ENCODE peak calls at places on chromosomes 11 and 22, in eight cellular contexts. O is HCT116, Z is endothelial cell of umbilical vein, M is K562, S is H1, N is SK-N-SH, A is GM12878, Q is HepG2. W is an unnamed sample.

GRCh38 chr11:130609121-130610035 is 160.9 kb downstream of the ADAMTS15 start:
- DNase-seq in O (no peak), Z (no peak), M (peak), S (no peak), N (no peak), A (no peak), Q (no peak), W (no peak)

GRCh38 chr11:83272627-83273026 is 13.5 kb downstream of the CCDC90B start:
- DNase-seq in O (no peak), Z (no peak), M (no peak), S (no peak), N (no peak), A (no peak), Q (no peak), W (no peak)

GRCh38 chr11:133118563-133119303 is 413.6 kb downstream of the OPCML start:
- DNase-seq in O (no peak), Z (no peak), M (no peak), S (no peak), N (no peak), A (no peak), Q (no peak), W (no peak)

GRCh38 chr11:65915821-65916251 is 3.0 kb downstream of the C11orf68 start:
- DNase-seq in O (peak), Z (peak), M (peak), S (no peak), N (no peak), A (no peak), Q (peak), W (no peak)

GRCh38 chr22:27913162-27913741 is 5.8 kb downstream of the PITPNB start:
- DNase-seq in O (no peak), Z (peak), M (peak), S (no peak), N (peak), A (no peak), Q (no peak), W (no peak)

GRCh38 chr11:64027619-64028397 is 7.9 kb upstream of the FLRT1 start:
- DNase-seq in O (no peak), Z (no peak), M (no peak), S (no peak), N (no peak), A (no peak), Q (no peak), W (no peak)

GRCh38 chr11:61702701-61703312 is 22.6 kb downstream of the DAGLA start:
- DNase-seq in O (no peak), Z (no peak), M (no peak), S (no peak), N (no peak), A (no peak), Q (no peak), W (no peak)

GRCh38 chr11:126797801-126798200 is 202.8 kb downstream of the KIRREL3 start:
- DNase-seq in O (no peak), Z (no peak), M (no peak), S (no peak), N (no peak), A (no peak), Q (no peak), W (no peak)

GRCh38 chr22:38869663-38870062 is 2.4 kb downstream of the CBX6 start:
- DNase-seq in O (no peak), Z (no peak), M (no peak), S (no peak), N (no peak), A (no peak), Q (no peak), W (no peak)

GRCh38 chr11:60859616-60860250 is 4.0 kb upstream of the PTGDR2 start:
- DNase-seq in O (no peak), Z (no peak), M (no peak), S (no peak), N (no peak), A (no peak), Q (no peak), W (no peak)

GRCh38 chr11:33987975-33988580 is 63.5 kb upstream of the CAPRIN1 start:
- DNase-seq in O (peak), Z (peak), M (peak), S (peak), N (peak), A (no peak), Q (peak), W (peak)

GRCh38 chr11:120009938-120010337 is 128.0 kb downstream of the TRIM29 start:
- DNase-seq in O (no peak), Z (no peak), M (no peak), S (no peak), N (no peak), A (no peak), Q (no peak), W (no peak)

GRCh38 chr22:47802446-47802845 is 1040.0 kb downstream of the TBC1D22A start:
- DNase-seq in O (no peak), Z (no peak), M (no peak), S (no peak), N (no peak), A (no peak), Q (no peak), W (no peak)

GRCh38 chr22:36737776-36738175 is 34.2 kb upstream of the CACNG2 start:
- DNase-seq in O (no peak), Z (no peak), M (no peak), S (no peak), N (no peak), A (no peak), Q (no peak), W (no peak)

GRCh38 chr11:105000167-105000566 is 22.8 kb downstream of the CASP5 start:
- DNase-seq in O (peak), Z (no peak), M (no peak), S (peak), N (no peak), A (no peak), Q (peak), W (no peak)

GRCh38 chr11:57131080-57131790 is 50.5 kb upstream of the LRRC55 start:
- DNase-seq in O (no peak), Z (peak), M (peak), S (peak), N (peak), A (no peak), Q (peak), W (no peak)

GRCh38 chr11:29750392-29750791 is 266.4 kb downstream of the KCNA4 start:
- DNase-seq in O (no peak), Z (no peak), M (no peak), S (no peak), N (no peak), A (no peak), Q (no peak), W (no peak)

GRCh38 chr22:37020192-37020479 is 594 bp downstream of the MPST start:
- DNase-seq in O (peak), Z (peak), M (peak), S (no peak), N (peak), A (no peak), Q (no peak), W (no peak)

GRCh38 chr11:110473666-110474065 is 43.9 kb downstream of the FDX1 start:
- DNase-seq in O (no peak), Z (no peak), M (no peak), S (no peak), N (no peak), A (no peak), Q (peak), W (no peak)

GRCh38 chr22:46373838-46374662 is 38.5 kb downstream of the TRMU start:
- DNase-seq in O (no peak), Z (peak), M (no peak), S (no peak), N (no peak), A (peak), Q (no peak), W (peak)

GRCh38 chr22:45934659-45935341 is 42.2 kb downstream of the WNT7B start:
- DNase-seq in O (peak), Z (no peak), M (no peak), S (no peak), N (peak), A (no peak), Q (peak), W (no peak)

GRCh38 chr22:38614331-38615122 is 41.7 kb downstream of the FAM227A start:
- DNase-seq in O (no peak), Z (no peak), M (no peak), S (no peak), N (no peak), A (no peak), Q (peak), W (no peak)

GRCh38 chr11:121886005-121886739 is 229.8 kb downstream of the BLID start:
- DNase-seq in O (no peak), Z (peak), M (no peak), S (no peak), N (no peak), A (no peak), Q (no peak), W (no peak)

GRCh38 chr11:1598816-1599215 is 722 bp upstream of the KRTAP5-2 start:
- DNase-seq in O (no peak), Z (no peak), M (no peak), S (no peak), N (no peak), A (no peak), Q (no peak), W (no peak)

DNA sequence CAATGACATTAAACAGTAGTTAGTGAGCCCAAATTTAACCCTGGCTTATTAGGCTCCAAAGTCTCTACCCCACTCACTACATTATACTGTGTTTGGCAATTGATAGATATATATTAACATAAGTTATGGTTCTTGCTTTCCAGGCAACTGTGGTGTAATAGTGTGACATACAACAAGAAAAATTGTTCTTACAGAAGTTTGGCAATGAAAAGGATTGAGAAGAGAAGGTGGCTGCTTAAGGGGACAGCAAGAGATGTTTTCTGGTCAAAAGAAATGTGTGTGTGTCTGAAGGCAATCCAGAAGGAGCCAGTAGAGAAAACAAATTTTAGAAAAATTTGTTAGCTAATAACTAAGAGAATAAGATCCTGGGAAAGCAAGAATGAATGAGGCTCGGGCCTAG is 132.4 kb downstream of the SWAP70 start:
- DNase-seq in O (no peak), Z (no peak), M (no peak), S (no peak), N (no peak), A (no peak), Q (no peak), W (no peak)
- H3K9ac ChIP-seq in O (no peak), Z (no peak), M (no peak), S (no peak), N (no peak), A (no peak), Q (no peak), W (no peak)

GRCh38 chr11:92866679-92867282 is 102.7 kb upstream of the MTNR1B start:
- DNase-seq in O (no peak), Z (no peak), M (no peak), S (no peak), N (no peak), A (no peak), Q (no peak), W (no peak)

GRCh38 chr11:92865352-92865751 is 104.1 kb upstream of the MTNR1B start:
- DNase-seq in O (no peak), Z (no peak), M (no peak), S (no peak), N (no peak), A (no peak), Q (no peak), W (no peak)

GRCh38 chr11:92859290-92859689 is 110.2 kb upstream of the MTNR1B start:
- DNase-seq in O (no peak), Z (no peak), M (no peak), S (no peak), N (no peak), A (no peak), Q (no peak), W (no peak)

GRCh38 chr11:92861641-92862040 is 107.8 kb upstream of the MTNR1B start:
- DNase-seq in O (no peak), Z (no peak), M (no peak), S (no peak), N (no peak), A (no peak), Q (no peak), W (no peak)
- TF ChIP-seq POLR2AphosphoS5 in O (no peak), Z (no peak), M (no peak), S (no peak), N (no peak), A (no peak), Q (no peak), W (no peak)

DNA sequence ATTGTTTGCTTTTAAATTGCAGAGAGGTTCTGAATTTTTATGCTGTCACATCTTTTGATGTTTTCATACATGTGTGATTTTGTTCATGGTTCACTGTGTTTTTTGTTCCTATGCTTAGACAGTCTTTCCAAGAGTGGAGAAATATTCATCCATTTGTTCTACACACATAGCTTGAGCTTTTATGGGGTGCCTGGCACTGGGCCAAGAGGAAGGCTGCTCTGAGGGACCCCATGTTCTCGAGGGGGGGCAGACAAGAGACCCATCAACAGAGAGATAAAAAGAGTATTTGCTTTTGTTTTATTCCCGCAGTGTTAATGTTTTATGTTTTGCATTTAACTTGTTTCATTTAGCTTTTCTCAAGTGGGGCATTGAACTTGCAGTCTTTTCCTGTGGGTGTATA is 57.6 kb downstream of the CABIN1 start:
- DNase-seq in O (no peak), Z (peak), M (no peak), S (no peak), N (no peak), A (no peak), Q (no peak), W (no peak)
- H3K9ac ChIP-seq in O (no peak), Z (no peak), M (no peak), S (no peak), N (no peak), A (no peak), Q (no peak), W (no peak)

DNA sequence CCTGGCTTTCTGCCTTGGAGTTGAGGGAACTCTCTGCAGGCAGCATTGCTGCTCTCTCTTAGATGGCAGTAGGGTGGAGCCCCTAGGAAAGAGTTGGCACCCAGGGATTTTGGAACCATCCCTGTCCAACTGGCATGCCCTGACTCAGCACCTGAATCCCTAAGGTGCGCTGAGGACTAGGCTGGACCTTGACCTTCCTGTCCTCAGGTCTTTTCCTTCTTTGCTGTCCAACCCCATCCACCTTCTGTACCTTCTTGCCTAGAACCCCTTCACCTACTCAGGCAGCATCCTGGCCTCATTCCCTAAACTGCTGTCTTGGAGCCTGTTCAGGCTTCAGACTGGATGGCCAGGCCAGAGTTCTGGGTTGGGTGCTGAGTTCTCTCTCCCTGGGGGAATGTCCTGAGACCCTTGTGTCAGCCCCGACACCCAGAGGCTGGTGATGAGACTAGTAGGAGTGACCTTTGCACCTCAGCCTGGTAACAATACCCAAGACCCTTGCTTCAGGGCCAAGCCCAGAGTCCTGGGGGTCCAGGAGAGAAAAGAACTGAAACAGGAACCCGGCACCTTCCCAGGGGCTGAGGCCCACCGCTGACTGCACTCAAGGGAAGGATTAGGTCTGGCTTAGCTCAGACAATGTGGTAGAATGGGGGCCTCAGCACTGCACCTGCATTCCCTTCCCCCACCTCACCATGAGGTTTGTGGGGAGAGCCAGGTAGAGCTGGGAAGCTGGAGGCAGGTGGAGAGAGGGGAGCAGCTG is 2.6 kb upstream of the POLD4 start:
- DNase-seq in O (no peak), Z (no peak), M (peak), S (no peak), N (peak), A (no peak), Q (no peak), W (no peak)
- TF ChIP-seq POLR2AphosphoS5 in O (no peak), Z (no peak), M (no peak), S (no peak), N (no peak), A (no peak), Q (no peak), W (no peak)

GRCh38 chr11:44574620-44575287 is 9.3 kb downstream of the CD82 start:
- DNase-seq in O (no peak), Z (no peak), M (no peak), S (no peak), N (peak), A (peak), Q (no peak), W (peak)

GRCh38 chr11:44572431-44572830 is 7.0 kb downstream of the CD82 start:
- DNase-seq in O (no peak), Z (no peak), M (no peak), S (no peak), N (no peak), A (no peak), Q (no peak), W (no peak)

GRCh38 chr11:44573333-44573732 is 7.9 kb downstream of the CD82 start:
- DNase-seq in O (no peak), Z (no peak), M (no peak), S (no peak), N (no peak), A (no peak), Q (no peak), W (no peak)

GRCh38 chr11:44570411-44571155 is 5.1 kb downstream of the CD82 start:
- DNase-seq in O (no peak), Z (no peak), M (no peak), S (no peak), N (peak), A (no peak), Q (no peak), W (no peak)

DNA sequence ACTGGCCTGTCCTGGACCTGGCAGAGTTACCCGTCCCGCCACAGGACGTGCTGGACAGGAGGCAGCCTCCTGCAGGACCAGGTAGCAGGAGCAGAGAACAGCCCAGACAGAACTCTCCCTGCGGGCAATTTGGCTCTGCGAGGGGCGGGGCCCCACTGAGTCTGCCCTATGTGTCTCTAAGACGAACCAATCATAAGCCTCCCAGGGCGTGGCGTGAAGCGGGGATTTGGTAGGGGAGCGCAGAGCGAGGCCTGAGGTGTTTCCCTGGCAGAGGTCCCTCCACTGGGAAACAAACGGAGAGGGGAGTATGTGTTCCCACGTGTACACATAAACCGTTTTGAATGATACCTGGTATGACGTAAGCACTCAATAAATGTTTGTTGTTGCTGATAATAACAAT is 7.4 kb downstream of the CD82 start:
- DNase-seq in O (no peak), Z (no peak), M (no peak), S (peak), N (peak), A (no peak), Q (no peak), W (no peak)
- H3K9ac ChIP-seq in O (no peak), Z (no peak), M (no peak), S (no peak), N (no peak), A (no peak), Q (no peak), W (no peak)